ENCODE peak calls at places on chromosome 1, in six cellular contexts. B is AG10803; D is heart left ventricle; I is bronchial epithelial cell; F is iPS DF 19.7; R is stimulated activated CD4-positive, alpha-beta T cell treated with anti-CD3 and anti-CD28 coated beads, TNF-alpha, amount 100 ng/mL, for 24 hours. A is an unnamed sample.

GRCh38 chr1:109668123-109668800 is 405 bp downstream of the GSTM2 start:
- DNase-seq in F (no peak), B (no peak), R (no peak), D (no peak), I (no peak), A (no peak)

GRCh38 chr1:42684139-42684538 is 1.9 kb downstream of the YBX1 start:
- DNase-seq in B (no peak), D (no peak), R (peak), I (peak), F (no peak), A (no peak)

GRCh38 chr1:88029142-88029541 is 654.9 kb upstream of the PKN2 start:
- DNase-seq in F (peak), I (no peak), B (no peak), R (no peak), D (no peak), A (no peak)

GRCh38 chr1:27430903-27431653 is 38.7 kb downstream of the GPR3 start:
- DNase-seq in R (no peak), B (peak), I (no peak), D (no peak), F (no peak), A (no peak)

GRCh38 chr1:14969006-14969405 is 184.5 kb upstream of the TMEM51 start:
- DNase-seq in I (no peak), F (no peak), R (no peak), B (peak), D (no peak), A (no peak)

GRCh38 chr1:162085991-162086390 is 16.5 kb downstream of the NOS1AP start:
- DNase-seq in D (no peak), R (no peak), I (no peak), F (no peak), B (no peak), A (no peak)

GRCh38 chr1:110555807-110556470 is 37.0 kb upstream of the KCNA10 start:
- DNase-seq in I (no peak), B (no peak), D (peak), R (no peak), F (no peak), A (no peak)

GRCh38 chr1:234851450-234852438 is 241.8 kb upstream of the IRF2BP2 start:
- DNase-seq in R (no peak), I (peak), B (no peak), F (no peak), D (no peak), A (no peak)

GRCh38 chr1:28136636-28137613 is 39.6 kb downstream of the PTAFR start:
- DNase-seq in F (no peak), D (no peak), R (no peak), B (no peak), I (peak), A (no peak)

GRCh38 chr1:222627232-222627631 is 9.3 kb downstream of the MIA3 start:
- DNase-seq in I (peak), D (no peak), B (peak), F (no peak), R (no peak), A (no peak)

GRCh38 chr1:231241751-231242150 is 739 bp downstream of the GNPAT start:
- DNase-seq in D (no peak), I (peak), R (no peak), B (no peak), F (no peak), A (no peak)